ENCODE peak calls at places on chromosomes 13 and 19, in four cellular contexts. D is HepG2, Q is K562, W is IMR-90. H is an unnamed sample.
A peak's percentile ranks its signal among the peaks of the same experiment; 100 is the strongest.

GRCh38 chr19:51089786-51090185 is 7.1 kb upstream of the KLK14 start:
- DNase-seq in D (no peak), Q (no peak), W (no peak), H (no peak)

GRCh38 chr19:38277969-38278680 is 13.8 kb downstream of the SPINT2 start:
- DNase-seq in D (no peak), Q (no peak), W (peak; percentile 35), H (no peak)

GRCh38 chr19:30784850-30785459 is 412.8 kb downstream of the ZNF536 start:
- DNase-seq in D (peak; percentile 16), Q (peak; percentile 74), W (peak; percentile 26), H (peak; percentile 42)

GRCh38 chr13:44128522-44128921 is 245.1 kb upstream of the SERP2 start:
- DNase-seq in D (no peak), Q (no peak), W (peak; percentile 65), H (no peak)

GRCh38 chr13:101058841-101059240 is 357.5 kb downstream of the NALCN start:
- DNase-seq in D (no peak), Q (no peak), W (no peak), H (no peak)

GRCh38 chr13:52010890-52011689 is at the start of gene ATP7B:
- DNase-seq in D (peak; percentile 49), Q (peak; percentile 32), W (no peak), H (peak; percentile 5)

GRCh38 chr19:46372901-46373572 is 26.1 kb downstream of the PPP5C start:
- DNase-seq in D (no peak), Q (no peak), W (no peak), H (peak; percentile 86)

GRCh38 chr13:102597029-102598015 is 536 bp downstream of the TPP2 start:
- DNase-seq in D (no peak), Q (peak; percentile 18), W (peak; percentile 52), H (no peak)

GRCh38 chr13:56352356-56352755 is 788.4 kb upstream of the PRR20A start:
- DNase-seq in D (no peak), Q (no peak), W (no peak), H (no peak)

GRCh38 chr13:69109891-69110525 is 997.6 kb upstream of the ATXN8OS start:
- DNase-seq in D (no peak), Q (no peak), W (no peak), H (no peak)

GRCh38 chr19:39203372-39204341 is at the start of gene SYCN:
- DNase-seq in D (no peak), Q (no peak), W (no peak), H (no peak)

GRCh38 chr13:67736646-67737420 is 506.7 kb upstream of the PCDH9 start:
- DNase-seq in D (peak; percentile 5), Q (no peak), W (peak; percentile 68), H (peak; percentile 43)

GRCh38 chr13:43293008-43293407 is 269.6 kb downstream of the DNAJC15 start:
- DNase-seq in D (no peak), Q (no peak), W (no peak), H (no peak)

GRCh38 chr19:33396701-33397535 is 23.4 kb downstream of the CEBPG start:
- DNase-seq in D (peak; percentile 95), Q (no peak), W (no peak), H (no peak)

GRCh38 chr19:53521373-53522202 is 16.4 kb upstream of the ZNF331 start:
- DNase-seq in D (no peak), Q (no peak), W (no peak), H (no peak)

GRCh38 chr13:102323012-102323411 is 78.8 kb downstream of the FGF14 start:
- DNase-seq in D (no peak), Q (no peak), W (no peak), H (no peak)

GRCh38 chr19:44925114-44925891 is 10.9 kb downstream of the APOC1 start:
- DNase-seq in D (peak; percentile 95), Q (no peak), W (peak; percentile 49), H (no peak)

GRCh38 chr13:59398127-59398526 is 765.6 kb downstream of the DIAPH3 start:
- DNase-seq in D (no peak), Q (no peak), W (no peak), H (no peak)

GRCh38 chr19:16435999-16436650 is 35.6 kb downstream of the EPS15L1 start:
- DNase-seq in D (no peak), Q (no peak), W (no peak), H (no peak)

GRCh38 chr13:45781553-45782326 is 69.8 kb downstream of the SIAH3 start:
- DNase-seq in D (no peak), Q (no peak), W (no peak), H (no peak)

GRCh38 chr19:40512473-40513344 is 45.9 kb downstream of the SPTBN4 start:
- DNase-seq in D (no peak), Q (no peak), W (peak; percentile 11), H (peak; percentile 65)

GRCh38 chr19:30332445-30333234 is 39.5 kb upstream of the ZNF536 start:
- DNase-seq in D (no peak), Q (no peak), W (no peak), H (no peak)

GRCh38 chr13:101942038-101942437 is 459.8 kb downstream of the FGF14 start:
- DNase-seq in D (peak; percentile 7), Q (no peak), W (peak; percentile 16), H (peak; percentile 27)

GRCh38 chr13:75985132-75985531 is 349.0 kb downstream of the LMO7 start:
- DNase-seq in D (no peak), Q (peak; percentile 42), W (no peak), H (no peak)

GRCh38 chr19:42268142-42268703 is 829 bp upstream of the CIC start:
- DNase-seq in D (peak; percentile 98), Q (peak; percentile 92), W (peak; percentile 99), H (peak; percentile 100)

GRCh38 chr19:18669524-18669817 is 14.0 kb upstream of the CRTC1 start:
- DNase-seq in D (no peak), Q (no peak), W (peak; percentile 72), H (no peak)

GRCh38 chr13:105365831-105366230 is 1169.6 kb downstream of the EFNB2 start:
- DNase-seq in D (no peak), Q (no peak), W (no peak), H (no peak)

GRCh38 chr13:77040835-77041234 is 13.9 kb upstream of the FBXL3 start:
- DNase-seq in D (no peak), Q (no peak), W (no peak), H (no peak)

GRCh38 chr13:76231522-76232167 is 595.5 kb downstream of the LMO7 start:
- DNase-seq in D (no peak), Q (no peak), W (no peak), H (no peak)

GRCh38 chr13:41614671-41615519 is 157.5 kb downstream of the RGCC start:
- DNase-seq in D (no peak), Q (no peak), W (peak; percentile 54), H (no peak)

GRCh38 chr13:27281420-27281819 is 10.8 kb downstream of the RASL11A start:
- DNase-seq in D (no peak), Q (no peak), W (no peak), H (no peak)

GRCh38 chr19:48558018-48558684 is 6.2 kb downstream of the SULT2B1 start:
- DNase-seq in D (peak; percentile 93), Q (peak; percentile 44), W (peak; percentile 40), H (peak; percentile 98)
- TF ChIP-seq MAZ in D (peak; percentile 85), Q (no peak), W (no peak), H (peak; percentile 9)

GRCh38 chr19:4647676-4648644 is 8.6 kb downstream of the TNFAIP8L1 start:
- DNase-seq in D (no peak), Q (no peak), W (no peak), H (no peak)

GRCh38 chr19:4653793-4654436 is 14.6 kb downstream of the TNFAIP8L1 start:
- DNase-seq in D (no peak), Q (peak; percentile 9), W (no peak), H (no peak)

GRCh38 chr19:4652075-4652474 is 12.8 kb downstream of the TNFAIP8L1 start:
- DNase-seq in D (no peak), Q (peak; percentile 7), W (no peak), H (no peak)

GRCh38 chr19:4649392-4650094 is 10.2 kb downstream of the TNFAIP8L1 start:
- DNase-seq in D (no peak), Q (no peak), W (no peak), H (no peak)

GRCh38 chr19:4650159-4650558 is 10.8 kb downstream of the TNFAIP8L1 start:
- DNase-seq in D (no peak), Q (no peak), W (no peak), H (no peak)
- TF ChIP-seq MAZ in D (no peak), Q (no peak), W (no peak), H (no peak)

GRCh38 chr19:3135961-3136683 is at the start of gene GNA15:
- DNase-seq in D (no peak), Q (peak; percentile 13), W (no peak), H (no peak)
- TF ChIP-seq MAZ in D (no peak), Q (no peak), W (no peak), H (no peak)

GRCh38 chr19:9597027-9597426 is 12.7 kb upstream of the ZNF121 start:
- DNase-seq in D (no peak), Q (no peak), W (peak; percentile 92), H (no peak)
- TF ChIP-seq MAZ in D (no peak), Q (no peak), W (no peak), H (no peak)

GRCh38 chr19:15210323-15210774 is 9.6 kb upstream of the NOTCH3 start:
- DNase-seq in D (peak; percentile 25), Q (no peak), W (peak; percentile 59), H (peak; percentile 72)
- TF ChIP-seq MAZ in D (no peak), Q (no peak), W (no peak), H (no peak)

GRCh38 chr13:112815871-112816270 is 126.0 kb downstream of the ATP11A start:
- DNase-seq in D (no peak), Q (no peak), W (no peak), H (no peak)
- TF ChIP-seq MAZ in D (no peak), Q (no peak), W (no peak), H (no peak)

GRCh38 chr13:48973845-48974431 is 1.8 kb upstream of the FNDC3A start:
- DNase-seq in D (no peak), Q (no peak), W (no peak), H (no peak)

GRCh38 chr13:48977973-48978372 is 2.3 kb downstream of the FNDC3A start:
- DNase-seq in D (no peak), Q (no peak), W (peak; percentile 57), H (no peak)

GRCh38 chr13:48976677-48977625 is 1.2 kb downstream of the FNDC3A start:
- DNase-seq in D (peak; percentile 73), Q (no peak), W (no peak), H (peak; percentile 3)

GRCh38 chr13:48975926-48976676 is 389 bp downstream of the FNDC3A start:
- DNase-seq in D (peak; percentile 67), Q (peak; percentile 71), W (peak; percentile 75), H (peak; percentile 83)

DNA sequence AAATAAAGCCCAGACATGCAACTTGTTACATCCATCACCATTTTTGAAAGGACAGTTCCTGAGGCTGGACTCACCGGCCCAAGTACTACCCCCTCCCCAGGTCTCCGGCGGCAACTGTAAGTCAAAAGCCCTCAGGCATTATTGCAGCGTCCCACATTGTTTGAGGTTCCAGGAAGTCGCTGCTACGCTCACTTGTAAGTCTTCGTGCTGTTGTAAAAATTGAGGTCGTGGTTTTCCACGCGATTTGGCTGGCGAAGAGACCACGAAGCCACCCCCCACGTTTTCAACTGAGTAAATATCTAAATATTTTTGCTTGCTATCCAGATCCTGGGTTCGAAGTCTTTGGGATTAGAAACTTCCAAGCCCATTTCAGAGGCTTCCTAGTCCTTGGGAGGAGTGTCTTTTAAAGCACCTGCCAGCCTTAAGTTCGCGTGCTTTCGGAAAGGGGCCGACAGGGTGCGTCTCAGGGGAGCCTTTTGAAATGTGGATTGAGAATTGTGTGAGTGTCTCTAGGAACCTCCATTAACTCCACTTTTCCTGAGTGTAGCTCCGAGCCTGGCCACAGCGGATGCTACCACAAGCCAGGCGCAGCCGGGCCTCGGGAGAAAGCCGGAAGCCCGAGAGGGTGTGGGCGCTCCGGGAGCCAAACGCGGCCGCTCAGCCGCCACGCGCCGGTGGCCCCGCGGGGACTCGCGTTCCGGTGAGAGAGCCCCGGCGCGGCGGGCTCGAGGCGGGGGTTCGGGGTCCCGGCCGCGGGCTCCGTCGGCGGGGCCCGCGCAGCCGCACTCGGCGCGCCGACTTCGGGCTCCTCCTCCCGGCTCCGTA is at the start of gene FNDC3A:
- DNase-seq in D (peak; percentile 47), Q (peak; percentile 71), W (peak; percentile 64), H (peak; percentile 68)
- TF ChIP-seq MAZ in D (no peak), Q (peak; percentile 11), W (no peak), H (no peak)